ENCODE peak calls at places on chromosomes 13 and 19, in five cellular contexts. One of them, this sample, is unnamed.

GRCh38 chr19:38273499-38273898 is 9.1 kb downstream of the SPINT2 start:
- DNase-seq in heart right ventricle: no peak
- DNase-seq in fibroblast of the aortic adventitia: no peak
- DNase-seq in transverse colon: peak
- DNase-seq in NCI-H2081: no peak
- DNase-seq in this sample: no peak

GRCh38 chr19:5877427-5877826 is 7.1 kb upstream of the FUT5 start:
- DNase-seq in heart right ventricle: no peak
- DNase-seq in fibroblast of the aortic adventitia: no peak
- DNase-seq in transverse colon: no peak
- DNase-seq in NCI-H2081: no peak
- DNase-seq in this sample: no peak

GRCh38 chr13:100203696-100204367 is 114.9 kb downstream of the PCCA start:
- DNase-seq in heart right ventricle: no peak
- DNase-seq in fibroblast of the aortic adventitia: peak
- DNase-seq in transverse colon: no peak
- DNase-seq in NCI-H2081: no peak
- DNase-seq in this sample: no peak

GRCh38 chr13:93413972-93414717 is 187.5 kb downstream of the GPC6 start:
- DNase-seq in heart right ventricle: no peak
- DNase-seq in fibroblast of the aortic adventitia: peak
- DNase-seq in transverse colon: no peak
- DNase-seq in NCI-H2081: no peak
- DNase-seq in this sample: no peak

GRCh38 chr19:55114566-55115145 is 2.8 kb downstream of the PPP1R12C start:
- DNase-seq in heart right ventricle: no peak
- DNase-seq in fibroblast of the aortic adventitia: no peak
- DNase-seq in transverse colon: no peak
- DNase-seq in NCI-H2081: no peak
- DNase-seq in this sample: no peak

GRCh38 chr19:46726551-46726950 is 9.6 kb upstream of the PRKD2 start:
- DNase-seq in heart right ventricle: no peak
- DNase-seq in fibroblast of the aortic adventitia: no peak
- DNase-seq in transverse colon: no peak
- DNase-seq in NCI-H2081: no peak
- DNase-seq in this sample: no peak

GRCh38 chr13:20718958-20719566 is 15.6 kb downstream of the IL17D start:
- DNase-seq in heart right ventricle: no peak
- DNase-seq in fibroblast of the aortic adventitia: no peak
- DNase-seq in transverse colon: no peak
- DNase-seq in NCI-H2081: no peak
- DNase-seq in this sample: no peak

GRCh38 chr13:98473792-98474153 is 103.1 kb downstream of the STK24 start:
- DNase-seq in heart right ventricle: no peak
- DNase-seq in fibroblast of the aortic adventitia: no peak
- DNase-seq in transverse colon: no peak
- DNase-seq in NCI-H2081: no peak
- DNase-seq in this sample: no peak

GRCh38 chr19:40803857-40804782 is 5.1 kb downstream of the EGLN2 start:
- DNase-seq in heart right ventricle: peak
- DNase-seq in fibroblast of the aortic adventitia: no peak
- DNase-seq in transverse colon: peak
- DNase-seq in NCI-H2081: no peak
- DNase-seq in this sample: peak

GRCh38 chr19:5130371-5131030 is 161.6 kb downstream of the KDM4B start:
- DNase-seq in heart right ventricle: no peak
- DNase-seq in fibroblast of the aortic adventitia: no peak
- DNase-seq in transverse colon: peak
- DNase-seq in NCI-H2081: no peak
- DNase-seq in this sample: no peak

GRCh38 chr13:104943331-104943730 is 1592.1 kb downstream of the EFNB2 start:
- DNase-seq in heart right ventricle: no peak
- DNase-seq in fibroblast of the aortic adventitia: no peak
- DNase-seq in transverse colon: no peak
- DNase-seq in NCI-H2081: no peak
- DNase-seq in this sample: no peak

GRCh38 chr13:33799950-33800592 is 17.9 kb upstream of the RFC3 start:
- DNase-seq in heart right ventricle: no peak
- DNase-seq in fibroblast of the aortic adventitia: peak
- DNase-seq in transverse colon: no peak
- DNase-seq in NCI-H2081: peak
- DNase-seq in this sample: no peak

GRCh38 chr13:26377038-26377437 is 123.1 kb downstream of the CDK8 start:
- DNase-seq in heart right ventricle: no peak
- DNase-seq in fibroblast of the aortic adventitia: peak
- DNase-seq in transverse colon: no peak
- DNase-seq in NCI-H2081: no peak
- DNase-seq in this sample: no peak

GRCh38 chr19:39251081-39251480 is 2.4 kb upstream of the IFNL4 start:
- DNase-seq in heart right ventricle: no peak
- DNase-seq in fibroblast of the aortic adventitia: no peak
- DNase-seq in transverse colon: no peak
- DNase-seq in NCI-H2081: no peak
- DNase-seq in this sample: no peak

GRCh38 chr19:20167020-20167644 is at the start of gene ZNF486:
- DNase-seq in heart right ventricle: peak
- DNase-seq in fibroblast of the aortic adventitia: peak
- DNase-seq in transverse colon: peak
- DNase-seq in NCI-H2081: no peak
- DNase-seq in this sample: peak